ENCODE peak calls at places on chromosomes 11 and 22, in four cellular contexts. G, B, I and O are unnamed samples.

GRCh38 chr11:34176980-34177319 is 71.5 kb downstream of the NAT10 start:
- DNase-seq in G (no peak), B (no peak), I (peak), O (no peak)

GRCh38 chr22:39219071-39220050 is 25.4 kb downstream of the PDGFB start:
- DNase-seq in G (no peak), B (no peak), I (peak), O (no peak)

GRCh38 chr11:69516526-69516925 is 35.1 kb downstream of the LINC01488 start:
- DNase-seq in G (no peak), B (no peak), I (no peak), O (no peak)

GRCh38 chr22:48673806-48674500 is 1153.7 kb downstream of the BRD1 start:
- DNase-seq in G (no peak), B (no peak), I (no peak), O (no peak)

GRCh38 chr11:116234989-116235567 is 537.7 kb downstream of the BUD13 start:
- DNase-seq in G (no peak), B (no peak), I (no peak), O (no peak)

GRCh38 chr11:38640854-38641253 is 2042.8 kb upstream of the RAG2 start:
- DNase-seq in G (no peak), B (no peak), I (no peak), O (no peak)

GRCh38 chr22:48372395-48372794 is 1455.3 kb downstream of the BRD1 start:
- DNase-seq in G (no peak), B (no peak), I (no peak), O (no peak)

GRCh38 chr11:65565624-65566453 is 4.4 kb upstream of the ZNRD2 start:
- DNase-seq in G (peak), B (no peak), I (no peak), O (no peak)

GRCh38 chr22:27877501-27877900 is 41.6 kb downstream of the PITPNB start:
- DNase-seq in G (no peak), B (no peak), I (no peak), O (no peak)

GRCh38 chr22:19149962-19150361 is at the start of gene GSC2:
- DNase-seq in G (no peak), B (no peak), I (peak), O (no peak)
- H3K4me3 ChIP-seq in G (no peak), B (no peak), I (peak), O (no peak)

DNA sequence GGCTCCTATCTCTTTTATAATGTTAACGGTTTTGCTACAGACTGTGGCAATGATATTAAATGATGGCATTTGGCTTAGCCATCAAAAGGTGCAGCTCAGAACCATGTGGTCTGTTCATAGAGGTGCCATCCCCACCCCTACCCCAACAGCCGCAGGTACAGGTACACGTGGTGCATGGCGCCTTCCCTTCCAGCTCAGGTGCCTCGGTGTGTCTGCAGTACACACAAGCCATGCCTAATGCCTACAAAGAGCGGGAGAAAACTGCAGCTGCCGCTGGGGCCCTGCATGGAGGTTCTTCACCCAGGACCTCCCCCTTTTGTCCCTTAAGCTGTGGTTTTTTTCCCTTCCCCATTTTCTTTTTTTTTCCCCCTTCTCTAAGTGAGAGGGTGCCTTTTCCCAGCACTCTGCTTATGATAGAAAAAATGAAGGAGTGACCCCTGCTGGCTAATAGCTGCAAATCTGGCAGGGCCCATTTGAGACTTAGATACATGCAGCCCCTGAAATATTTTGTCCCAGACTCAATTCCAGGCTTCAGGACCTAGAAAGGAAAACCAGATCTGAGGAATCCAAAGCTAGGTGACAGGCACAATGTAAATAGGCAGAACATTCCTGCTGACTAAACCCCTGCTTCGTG is 6.5 kb downstream of the OR52M1 start:
- DNase-seq in G (peak), B (no peak), I (peak), O (peak)
- TF ChIP-seq CTCF in G (peak), B (peak), I (peak), O (peak)

GRCh38 chr11:403021-403760 is 9.2 kb downstream of the PKP3 start:
- DNase-seq in G (no peak), B (no peak), I (no peak), O (no peak)

GRCh38 chr11:396948-397548 is 3.0 kb downstream of the PKP3 start:
- DNase-seq in G (peak), B (no peak), I (no peak), O (no peak)

GRCh38 chr11:399731-400211 is 5.8 kb downstream of the PKP3 start:
- DNase-seq in G (no peak), B (no peak), I (no peak), O (no peak)

GRCh38 chr11:398826-399225 is 4.8 kb downstream of the PKP3 start:
- DNase-seq in G (no peak), B (no peak), I (no peak), O (peak)

GRCh38 chr11:400241-400729 is 6.3 kb downstream of the PKP3 start:
- DNase-seq in G (no peak), B (no peak), I (no peak), O (no peak)
- TF ChIP-seq EZH2 in G (no peak), B (no peak), I (no peak), O (no peak)

DNA sequence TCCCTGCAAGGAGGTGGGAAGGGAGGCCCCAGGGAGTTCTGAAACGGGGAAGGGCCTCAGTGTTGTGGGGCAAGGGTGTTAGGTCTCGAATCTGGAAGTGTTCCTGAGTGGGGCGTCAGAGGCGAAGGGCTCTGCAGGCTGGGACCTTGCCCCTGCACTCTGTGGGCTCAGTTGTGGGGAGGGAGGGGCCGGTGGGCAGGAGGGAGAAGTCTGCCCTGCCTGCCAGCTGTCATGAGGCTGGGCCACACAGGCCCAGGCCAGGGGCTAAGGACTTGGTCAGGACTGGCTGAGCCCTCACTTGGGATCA is at the start of gene CRACR2B:
- DNase-seq in G (no peak), B (no peak), I (no peak), O (no peak)
- H3K4me3 ChIP-seq in G (peak), B (peak), I (peak), O (peak)

GRCh38 chr11:11659567-11660341 is 37.9 kb upstream of the GALNT18 start:
- DNase-seq in G (no peak), B (no peak), I (no peak), O (no peak)
- TF ChIP-seq CTCF in G (peak), B (no peak), I (peak), O (peak)

DNA sequence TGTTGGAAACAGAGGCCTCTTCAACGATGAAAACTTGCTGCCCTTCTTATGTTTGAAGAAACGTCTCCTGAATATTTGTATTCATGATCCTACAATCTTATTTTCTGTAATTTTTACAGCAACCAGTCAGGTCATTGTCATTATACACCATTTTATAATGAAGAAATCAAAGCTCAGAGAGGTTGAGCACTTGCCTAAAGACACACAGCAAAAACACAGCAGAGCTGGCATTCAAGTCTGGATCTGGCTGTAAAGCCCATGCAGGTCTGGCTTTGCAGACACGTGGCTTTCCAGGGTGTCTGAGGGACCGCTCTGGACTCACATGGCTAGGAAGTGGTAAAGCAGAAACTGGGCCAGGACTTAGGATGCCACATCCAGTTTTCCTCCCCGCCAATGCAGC is 15.8 kb upstream of the ALX4 start:
- DNase-seq in G (no peak), B (no peak), I (no peak), O (no peak)
- TF ChIP-seq EZH2 in G (no peak), B (no peak), I (no peak), O (no peak)

DNA sequence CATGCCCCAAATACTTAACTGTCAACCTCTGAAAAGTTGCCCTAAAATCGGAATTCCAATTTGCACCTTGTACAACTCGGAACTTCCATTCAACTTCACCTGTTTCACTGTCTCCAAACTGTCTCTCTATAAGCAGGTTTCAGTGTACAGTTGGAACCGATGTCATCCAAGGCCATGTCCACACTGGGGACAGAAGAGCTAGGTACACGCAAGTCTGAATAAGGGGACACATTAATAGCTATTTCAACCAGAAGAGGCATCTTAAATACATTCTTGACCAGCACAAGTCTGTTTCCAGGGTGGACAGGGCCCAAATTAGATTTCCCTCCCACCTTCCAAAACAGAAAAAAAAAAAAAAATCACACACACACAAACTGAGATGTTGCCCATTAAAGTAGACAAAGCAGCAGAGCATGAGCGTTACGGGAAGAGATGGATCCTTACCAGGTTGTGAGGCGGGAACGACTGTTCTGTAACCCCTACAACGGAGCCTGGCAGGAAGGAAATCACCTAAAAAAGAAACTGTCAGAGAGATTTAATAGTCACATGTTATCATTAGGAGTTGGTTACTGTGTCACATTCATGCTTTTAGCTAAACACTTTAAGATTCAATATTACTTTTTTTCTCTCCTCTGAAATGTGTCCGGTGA is 1.7 kb downstream of the CREBZF start:
- DNase-seq in G (peak), B (no peak), I (no peak), O (peak)
- H3K4me3 ChIP-seq in G (peak), B (peak), I (peak), O (peak)

DNA sequence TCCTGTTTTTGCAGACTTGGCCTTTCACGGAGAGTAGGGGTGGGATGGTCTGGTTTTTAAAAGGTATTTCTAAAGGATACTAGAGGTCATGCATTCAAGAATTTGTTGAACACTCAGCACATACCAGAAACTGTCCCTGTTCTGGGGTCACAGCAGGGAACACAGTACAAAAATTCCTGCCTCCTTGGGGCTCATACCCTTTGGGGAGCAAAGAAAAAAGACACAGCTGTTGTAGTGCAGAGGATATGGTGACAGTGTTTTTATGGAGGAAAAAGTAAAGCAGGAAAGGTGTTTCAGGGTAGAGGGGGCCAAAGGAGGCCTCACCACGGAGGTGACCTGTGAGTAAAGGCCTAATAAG is 8.4 kb downstream of the SLC3A2 start:
- DNase-seq in G (no peak), B (no peak), I (no peak), O (no peak)
- TF ChIP-seq CTCF in G (no peak), B (no peak), I (no peak), O (no peak)